ENCODE peak calls at places on chromosomes 3 and 15, in six cellular contexts. H is stimulated activated naive CD8-positive, alpha-beta T cell treated with anti-CD3 and anti-CD28 coated beads, Interleukin-15, amount 100 ng/mL, for 72 hours; K is NCI-H1105; Q is osteocyte; O is T-helper 2 cell; C is small intestine. W is an unnamed sample.

GRCh38 chr15:40244961-40245523 is 6.2 kb downstream of the PAK6 start:
- DNase-seq in H (no peak), K (no peak), Q (no peak), O (no peak), C (peak), W (no peak)

GRCh38 chr3:168141405-168141993 is 45.8 kb upstream of the GOLIM4 start:
- DNase-seq in H (no peak), K (no peak), Q (no peak), O (no peak), C (no peak), W (no peak)

GRCh38 chr3:140537075-140537474 is 140.8 kb upstream of the TRIM42 start:
- DNase-seq in H (no peak), K (peak), Q (no peak), O (no peak), C (no peak), W (no peak)

GRCh38 chr3:124676236-124676635 is 54.0 kb upstream of the UMPS start:
- DNase-seq in H (no peak), K (no peak), Q (no peak), O (no peak), C (no peak), W (peak)

GRCh38 chr3:13767896-13768295 is 112.0 kb downstream of the WNT7A start:
- DNase-seq in H (no peak), K (no peak), Q (no peak), O (no peak), C (no peak), W (no peak)

GRCh38 chr3:126345641-126346460 is 11.4 kb downstream of the KLF15 start:
- DNase-seq in H (peak), K (no peak), Q (peak), O (no peak), C (no peak), W (no peak)

GRCh38 chr3:16481570-16481897 is 32.0 kb downstream of the RFTN1 start:
- DNase-seq in H (no peak), K (no peak), Q (no peak), O (no peak), C (no peak), W (no peak)

GRCh38 chr15:65033659-65034269 is 4.3 kb upstream of the MTFMT start:
- DNase-seq in H (peak), K (peak), Q (no peak), O (no peak), C (peak), W (no peak)

GRCh38 chr3:47578691-47579632 is at the start of gene CSPG5:
- DNase-seq in H (no peak), K (no peak), Q (no peak), O (peak), C (peak), W (peak)